ENCODE peak calls at places on chromosomes 12 and 14, in nine cellular contexts. One of them, this sample, is unnamed.
A peak's percentile ranks its signal among the peaks of the same experiment; 100 is the strongest.

GRCh38 chr14:52299692-52300278 is 14.3 kb upstream of the PTGER2 start:
- DNase-seq in neural progenitor cell: peak; percentile 33
- DNase-seq in SK-N-MC: peak; percentile 12
- DNase-seq in left lung: no peak
- DNase-seq in aorta: no peak
- DNase-seq in tibial artery: no peak
- DNase-seq in Panc1: peak; percentile 28
- DNase-seq in SJSA1: no peak
- DNase-seq in PC-3: peak; percentile 80
- DNase-seq in this sample: no peak

GRCh38 chr12:94187351-94187750 is 39.0 kb downstream of the PLXNC1 start:
- DNase-seq in neural progenitor cell: no peak
- DNase-seq in SK-N-MC: no peak
- DNase-seq in left lung: no peak
- DNase-seq in aorta: no peak
- DNase-seq in tibial artery: no peak
- DNase-seq in Panc1: no peak
- DNase-seq in SJSA1: no peak
- DNase-seq in PC-3: no peak
- DNase-seq in this sample: no peak

GRCh38 chr14:91727121-91727520 is 4.8 kb downstream of the CATSPERB start:
- DNase-seq in neural progenitor cell: no peak
- DNase-seq in SK-N-MC: no peak
- DNase-seq in left lung: no peak
- DNase-seq in aorta: no peak
- DNase-seq in tibial artery: no peak
- DNase-seq in Panc1: no peak
- DNase-seq in SJSA1: no peak
- DNase-seq in PC-3: peak; percentile 39
- DNase-seq in this sample: no peak

GRCh38 chr12:6752181-6752930 is 585 bp downstream of the MLF2 start:
- DNase-seq in neural progenitor cell: peak; percentile 79
- DNase-seq in SK-N-MC: no peak
- DNase-seq in left lung: peak; percentile 56
- DNase-seq in aorta: peak; percentile 83
- DNase-seq in tibial artery: peak; percentile 75
- DNase-seq in Panc1: no peak
- DNase-seq in SJSA1: peak; percentile 59
- DNase-seq in PC-3: peak; percentile 17
- DNase-seq in this sample: no peak

GRCh38 chr14:51865953-51866747 is 5.7 kb downstream of the GNG2 start:
- DNase-seq in neural progenitor cell: no peak
- DNase-seq in SK-N-MC: no peak
- DNase-seq in left lung: no peak
- DNase-seq in aorta: no peak
- DNase-seq in tibial artery: no peak
- DNase-seq in Panc1: no peak
- DNase-seq in SJSA1: no peak
- DNase-seq in PC-3: no peak
- DNase-seq in this sample: no peak

GRCh38 chr12:4653257-4653656 is 4.3 kb downstream of the NDUFA9 start:
- DNase-seq in neural progenitor cell: peak; percentile 11
- DNase-seq in SK-N-MC: no peak
- DNase-seq in left lung: no peak
- DNase-seq in aorta: no peak
- DNase-seq in tibial artery: no peak
- DNase-seq in Panc1: no peak
- DNase-seq in SJSA1: no peak
- DNase-seq in PC-3: no peak
- DNase-seq in this sample: no peak

GRCh38 chr14:102356280-102356679 is 6.4 kb downstream of the CINP start:
- DNase-seq in neural progenitor cell: no peak
- DNase-seq in SK-N-MC: no peak
- DNase-seq in left lung: no peak
- DNase-seq in aorta: no peak
- DNase-seq in tibial artery: no peak
- DNase-seq in Panc1: no peak
- DNase-seq in SJSA1: no peak
- DNase-seq in PC-3: peak; percentile 62
- DNase-seq in this sample: no peak

GRCh38 chr14:32414808-32415255 is 85.7 kb downstream of the AKAP6 start:
- DNase-seq in neural progenitor cell: no peak
- DNase-seq in SK-N-MC: no peak
- DNase-seq in left lung: no peak
- DNase-seq in aorta: no peak
- DNase-seq in tibial artery: no peak
- DNase-seq in Panc1: no peak
- DNase-seq in SJSA1: no peak
- DNase-seq in PC-3: no peak
- DNase-seq in this sample: no peak

GRCh38 chr12:108852674-108853073 is 4.7 kb downstream of the SSH1 start:
- DNase-seq in neural progenitor cell: no peak
- DNase-seq in SK-N-MC: no peak
- DNase-seq in left lung: no peak
- DNase-seq in aorta: no peak
- DNase-seq in tibial artery: no peak
- DNase-seq in Panc1: no peak
- DNase-seq in SJSA1: no peak
- DNase-seq in PC-3: no peak
- DNase-seq in this sample: no peak

GRCh38 chr14:68894123-68894522 is 85.0 kb downstream of the ACTN1 start:
- DNase-seq in neural progenitor cell: no peak
- DNase-seq in SK-N-MC: no peak
- DNase-seq in left lung: no peak
- DNase-seq in aorta: peak; percentile 71
- DNase-seq in tibial artery: peak; percentile 93
- DNase-seq in Panc1: no peak
- DNase-seq in SJSA1: no peak
- DNase-seq in PC-3: no peak
- DNase-seq in this sample: no peak

GRCh38 chr12:63668028-63668799 is at the start of gene DPY19L2:
- DNase-seq in neural progenitor cell: peak; percentile 84
- DNase-seq in SK-N-MC: no peak
- DNase-seq in left lung: peak; percentile 63
- DNase-seq in aorta: peak; percentile 88
- DNase-seq in tibial artery: peak; percentile 92
- DNase-seq in Panc1: no peak
- DNase-seq in SJSA1: peak; percentile 81
- DNase-seq in PC-3: peak; percentile 28
- DNase-seq in this sample: no peak

GRCh38 chr14:103868242-103868897 is 21.0 kb upstream of the PPP1R13B start:
- DNase-seq in neural progenitor cell: no peak
- DNase-seq in SK-N-MC: no peak
- DNase-seq in left lung: no peak
- DNase-seq in aorta: no peak
- DNase-seq in tibial artery: no peak
- DNase-seq in Panc1: no peak
- DNase-seq in SJSA1: no peak
- DNase-seq in PC-3: no peak
- DNase-seq in this sample: no peak
- H3K27ac ChIP-seq in neural progenitor cell: no peak overlapping the region
- H3K27ac ChIP-seq in SK-N-MC: no peak overlapping the region
- H3K27ac ChIP-seq in left lung: no peak overlapping the region
- H3K27ac ChIP-seq in aorta: no peak overlapping the region
- H3K27ac ChIP-seq in tibial artery: no peak overlapping the region
- H3K27ac ChIP-seq in Panc1: no peak overlapping the region
- H3K27ac ChIP-seq in SJSA1: no peak overlapping the region
- H3K27ac ChIP-seq in PC-3: no peak overlapping the region
- H3K27ac ChIP-seq in this sample: peak overlapping the region; percentile 76

DNA sequence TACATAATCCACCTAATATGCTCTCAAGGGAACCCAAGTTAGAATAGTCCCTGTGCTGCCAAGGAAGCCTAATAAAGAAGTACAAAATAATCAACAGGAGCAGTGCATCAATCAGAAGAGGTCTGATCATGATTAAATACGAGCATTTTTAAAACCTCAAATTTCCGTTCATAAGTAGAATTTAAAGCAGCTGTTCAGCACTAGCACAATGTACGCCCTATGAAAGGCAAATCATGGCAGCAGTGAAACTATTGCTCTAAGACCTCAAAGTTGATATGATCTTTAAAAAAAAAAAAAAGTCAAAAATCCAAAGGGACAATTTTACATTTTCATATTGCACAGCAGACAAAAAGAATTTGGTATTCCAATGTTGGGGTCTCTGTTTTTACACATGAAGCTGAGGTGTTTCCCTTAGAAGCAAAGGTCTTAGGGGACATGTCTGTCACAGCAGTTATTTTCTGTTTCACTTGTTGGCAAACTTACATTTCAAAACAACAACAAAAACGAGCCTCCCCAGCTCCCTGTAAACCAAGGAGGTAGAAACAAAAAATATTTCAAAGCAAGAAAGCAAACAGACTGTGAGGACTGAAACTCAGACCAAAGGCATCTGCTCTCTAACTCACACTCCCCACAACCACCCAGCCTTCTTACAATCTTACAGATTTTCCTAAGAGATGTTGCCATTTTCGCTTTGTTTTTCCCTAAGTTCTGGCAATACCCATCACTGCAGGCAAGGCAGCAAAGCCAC is 28.2 kb downstream of the SOX5 start:
- DNase-seq in neural progenitor cell: no peak
- DNase-seq in SK-N-MC: no peak
- DNase-seq in left lung: no peak
- DNase-seq in aorta: no peak
- DNase-seq in tibial artery: no peak
- DNase-seq in Panc1: no peak
- DNase-seq in SJSA1: no peak
- DNase-seq in PC-3: no peak
- DNase-seq in this sample: no peak
- H3K27ac ChIP-seq in neural progenitor cell: peak overlapping the region; percentile 76
- H3K27ac ChIP-seq in SK-N-MC: no peak overlapping the region
- H3K27ac ChIP-seq in left lung: no peak overlapping the region
- H3K27ac ChIP-seq in aorta: no peak overlapping the region
- H3K27ac ChIP-seq in tibial artery: no peak overlapping the region
- H3K27ac ChIP-seq in Panc1: no peak overlapping the region
- H3K27ac ChIP-seq in SJSA1: no peak overlapping the region
- H3K27ac ChIP-seq in PC-3: no peak overlapping the region
- H3K27ac ChIP-seq in this sample: no peak overlapping the region

DNA sequence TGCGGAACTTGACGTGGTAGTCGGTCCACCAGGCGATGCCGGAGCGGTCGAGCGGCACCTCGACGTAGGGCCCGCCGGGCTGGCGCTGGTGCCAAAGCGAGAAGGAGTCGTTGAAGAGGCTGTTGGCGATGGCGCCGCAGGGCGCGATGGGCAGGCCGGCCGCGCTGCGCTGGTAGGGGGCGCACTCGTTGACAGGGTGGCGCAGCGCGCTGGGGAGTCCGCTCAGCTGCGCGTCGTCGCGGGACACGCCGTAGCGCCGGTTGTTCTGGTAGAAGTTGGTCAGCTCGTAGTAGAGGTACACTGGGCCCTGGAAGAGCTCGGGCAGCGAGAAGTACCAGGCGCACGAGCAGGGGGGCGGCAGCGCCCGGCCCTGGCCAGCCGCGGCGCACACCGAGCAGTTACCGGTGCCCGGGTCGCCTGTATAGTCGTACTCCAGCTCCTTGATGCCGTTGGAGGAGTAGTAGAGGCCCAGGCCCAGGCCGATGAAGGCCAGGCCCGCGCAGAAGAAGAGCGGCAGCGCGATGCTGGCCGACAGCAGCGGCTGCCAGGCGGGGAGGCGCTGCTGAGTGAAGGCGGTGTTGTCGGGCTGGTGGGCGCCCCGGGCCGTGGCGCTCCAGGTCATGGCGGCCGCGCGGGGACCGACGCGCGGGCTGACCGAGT is 482 bp downstream of the TMEM30B start:
- DNase-seq in neural progenitor cell: peak; percentile 61
- DNase-seq in SK-N-MC: no peak
- DNase-seq in left lung: peak; percentile 67
- DNase-seq in aorta: peak; percentile 90
- DNase-seq in tibial artery: peak; percentile 77
- DNase-seq in Panc1: no peak
- DNase-seq in SJSA1: no peak
- DNase-seq in PC-3: peak; percentile 84
- DNase-seq in this sample: no peak
- H3K27ac ChIP-seq in neural progenitor cell: no peak overlapping the region
- H3K27ac ChIP-seq in SK-N-MC: no peak overlapping the region
- H3K27ac ChIP-seq in left lung: peak overlapping the region; percentile 88
- H3K27ac ChIP-seq in aorta: peak overlapping the region; percentile 89
- H3K27ac ChIP-seq in tibial artery: peak overlapping the region; percentile 88
- H3K27ac ChIP-seq in Panc1: no peak overlapping the region
- H3K27ac ChIP-seq in SJSA1: no peak overlapping the region
- H3K27ac ChIP-seq in PC-3: peak overlapping the region; percentile 82
- H3K27ac ChIP-seq in this sample: peak overlapping the region; percentile 98

GRCh38 chr12:34208331-34209258 is 186.3 kb downstream of the ALG10 start:
- DNase-seq in neural progenitor cell: no peak
- DNase-seq in SK-N-MC: no peak
- DNase-seq in left lung: no peak
- DNase-seq in aorta: no peak
- DNase-seq in tibial artery: no peak
- DNase-seq in Panc1: no peak
- DNase-seq in SJSA1: no peak
- DNase-seq in PC-3: no peak
- DNase-seq in this sample: no peak
- H3K27ac ChIP-seq in neural progenitor cell: no peak overlapping the region
- H3K27ac ChIP-seq in SK-N-MC: no peak overlapping the region
- H3K27ac ChIP-seq in left lung: no peak overlapping the region
- H3K27ac ChIP-seq in aorta: no peak overlapping the region
- H3K27ac ChIP-seq in tibial artery: no peak overlapping the region
- H3K27ac ChIP-seq in Panc1: no peak overlapping the region
- H3K27ac ChIP-seq in SJSA1: no peak overlapping the region
- H3K27ac ChIP-seq in PC-3: no peak overlapping the region
- H3K27ac ChIP-seq in this sample: no peak overlapping the region

DNA sequence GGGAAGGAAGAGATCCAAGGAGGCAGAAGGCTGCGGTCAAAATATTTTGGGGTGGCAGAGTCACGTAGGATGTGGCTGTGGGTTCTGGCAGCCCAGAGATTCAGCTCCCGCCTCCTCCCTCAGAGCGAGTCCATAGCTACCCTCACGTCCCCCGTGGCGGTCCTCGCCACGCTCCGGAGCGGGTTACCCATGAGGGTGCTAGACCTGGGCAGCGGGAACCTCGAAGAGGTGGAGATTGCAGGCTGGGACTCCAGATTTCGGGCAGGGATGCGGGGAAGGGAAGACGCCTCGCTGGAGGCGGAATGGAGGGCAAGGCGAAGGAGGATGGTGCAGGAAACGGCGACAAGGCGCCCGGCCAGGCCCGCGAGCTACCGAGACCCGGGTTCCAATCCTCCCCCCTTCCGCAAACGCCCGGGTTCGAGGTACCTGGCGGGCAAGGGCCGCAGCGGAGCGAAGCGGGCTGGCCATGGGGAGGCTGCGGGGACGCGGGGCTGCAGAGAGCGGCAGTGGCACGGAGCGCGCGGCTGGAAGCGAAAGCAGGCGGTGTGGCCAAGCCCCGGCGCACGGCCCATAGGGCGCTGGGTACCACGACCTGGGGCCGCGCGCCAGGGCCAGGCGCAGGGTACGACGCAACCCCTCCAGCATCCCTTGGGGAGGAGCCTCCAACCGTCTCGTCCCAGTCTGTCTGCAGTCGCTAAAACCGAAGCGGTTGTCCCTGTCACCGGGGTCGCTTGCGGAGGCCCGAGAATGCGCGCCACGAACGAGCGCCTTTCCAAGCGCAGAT is 46.2 kb downstream of the BCAT1 start:
- DNase-seq in neural progenitor cell: peak; percentile 78
- DNase-seq in SK-N-MC: no peak
- DNase-seq in left lung: peak; percentile 43
- DNase-seq in aorta: peak; percentile 80
- DNase-seq in tibial artery: no peak
- DNase-seq in Panc1: no peak
- DNase-seq in SJSA1: no peak
- DNase-seq in PC-3: no peak
- DNase-seq in this sample: no peak
- H3K27ac ChIP-seq in neural progenitor cell: no peak overlapping the region
- H3K27ac ChIP-seq in SK-N-MC: no peak overlapping the region
- H3K27ac ChIP-seq in left lung: peak overlapping the region; percentile 82
- H3K27ac ChIP-seq in aorta: no peak overlapping the region
- H3K27ac ChIP-seq in tibial artery: peak overlapping the region; percentile 60
- H3K27ac ChIP-seq in Panc1: no peak overlapping the region
- H3K27ac ChIP-seq in SJSA1: no peak overlapping the region
- H3K27ac ChIP-seq in PC-3: no peak overlapping the region
- H3K27ac ChIP-seq in this sample: peak overlapping the region; percentile 73

GRCh38 chr14:40004871-40005503 is 572.8 kb upstream of the FBXO33 start:
- DNase-seq in neural progenitor cell: no peak
- DNase-seq in SK-N-MC: no peak
- DNase-seq in left lung: no peak
- DNase-seq in aorta: no peak
- DNase-seq in tibial artery: no peak
- DNase-seq in Panc1: no peak
- DNase-seq in SJSA1: no peak
- DNase-seq in PC-3: peak; percentile 35
- DNase-seq in this sample: no peak
- H3K27ac ChIP-seq in neural progenitor cell: no peak overlapping the region
- H3K27ac ChIP-seq in SK-N-MC: no peak overlapping the region
- H3K27ac ChIP-seq in left lung: no peak overlapping the region
- H3K27ac ChIP-seq in aorta: no peak overlapping the region
- H3K27ac ChIP-seq in tibial artery: no peak overlapping the region
- H3K27ac ChIP-seq in Panc1: no peak overlapping the region
- H3K27ac ChIP-seq in SJSA1: no peak overlapping the region
- H3K27ac ChIP-seq in PC-3: no peak overlapping the region
- H3K27ac ChIP-seq in this sample: no peak overlapping the region

This sample was measured in esophagus squamous epithelium.